ENCODE peak calls at places on chromosomes 6 and 20, in nine cellular contexts. One of them, this sample, is unnamed.

GRCh38 chr6:54366647-54367327 is 58.5 kb downstream of the TINAG start:
- DNase-seq in left ventricle myocardium superior: no peak
- DNase-seq in neuronal stem cell: no peak
- DNase-seq in stimulated activated naive CD4-positive, alpha-beta T cell treated with Interleukin-2 at 50 U/mL for 16 hours: no peak
- DNase-seq in activated gamma-delta T cell treated with Interleukin-2 at 50 U/mL for 16 hours: no peak
- DNase-seq in activated effector memory CD4-positive, alpha-beta T cell treated with anti-CD3 and anti-CD28 coated beads, Interleukin-2, amount 50 U/mL, for 16 hours: no peak
- DNase-seq in T-helper 9 cell: no peak
- DNase-seq in prostate gland: no peak
- DNase-seq in activated naive CD4-positive, alpha-beta T cell treated with anti-CD3 and anti-CD28 coated beads, Interleukin-2, amount 50 U/mL, for 72 hours: no peak
- DNase-seq in this sample: no peak

GRCh38 chr6:81731814-81732213 is 20.7 kb downstream of the TENT5A start:
- DNase-seq in left ventricle myocardium superior: no peak
- DNase-seq in neuronal stem cell: no peak
- DNase-seq in stimulated activated naive CD4-positive, alpha-beta T cell treated with Interleukin-2 at 50 U/mL for 16 hours: no peak
- DNase-seq in activated gamma-delta T cell treated with Interleukin-2 at 50 U/mL for 16 hours: no peak
- DNase-seq in activated effector memory CD4-positive, alpha-beta T cell treated with anti-CD3 and anti-CD28 coated beads, Interleukin-2, amount 50 U/mL, for 16 hours: no peak
- DNase-seq in T-helper 9 cell: no peak
- DNase-seq in prostate gland: no peak
- DNase-seq in activated naive CD4-positive, alpha-beta T cell treated with anti-CD3 and anti-CD28 coated beads, Interleukin-2, amount 50 U/mL, for 72 hours: no peak
- DNase-seq in this sample: no peak

GRCh38 chr20:62907377-62908317 is 18.7 kb downstream of the DIDO1 start:
- DNase-seq in left ventricle myocardium superior: no peak
- DNase-seq in neuronal stem cell: no peak
- DNase-seq in stimulated activated naive CD4-positive, alpha-beta T cell treated with Interleukin-2 at 50 U/mL for 16 hours: no peak
- DNase-seq in activated gamma-delta T cell treated with Interleukin-2 at 50 U/mL for 16 hours: no peak
- DNase-seq in activated effector memory CD4-positive, alpha-beta T cell treated with anti-CD3 and anti-CD28 coated beads, Interleukin-2, amount 50 U/mL, for 16 hours: no peak
- DNase-seq in T-helper 9 cell: no peak
- DNase-seq in prostate gland: no peak
- DNase-seq in activated naive CD4-positive, alpha-beta T cell treated with anti-CD3 and anti-CD28 coated beads, Interleukin-2, amount 50 U/mL, for 72 hours: no peak
- DNase-seq in this sample: no peak

GRCh38 chr6:6678811-6679210 is 90.3 kb downstream of the LY86 start:
- DNase-seq in left ventricle myocardium superior: no peak
- DNase-seq in neuronal stem cell: no peak
- DNase-seq in stimulated activated naive CD4-positive, alpha-beta T cell treated with Interleukin-2 at 50 U/mL for 16 hours: no peak
- DNase-seq in activated gamma-delta T cell treated with Interleukin-2 at 50 U/mL for 16 hours: no peak
- DNase-seq in activated effector memory CD4-positive, alpha-beta T cell treated with anti-CD3 and anti-CD28 coated beads, Interleukin-2, amount 50 U/mL, for 16 hours: no peak
- DNase-seq in T-helper 9 cell: no peak
- DNase-seq in prostate gland: no peak
- DNase-seq in activated naive CD4-positive, alpha-beta T cell treated with anti-CD3 and anti-CD28 coated beads, Interleukin-2, amount 50 U/mL, for 72 hours: no peak
- DNase-seq in this sample: no peak

GRCh38 chr6:68575765-68576439 is 59.2 kb upstream of the ADGRB3 start:
- DNase-seq in left ventricle myocardium superior: peak
- DNase-seq in neuronal stem cell: no peak
- DNase-seq in stimulated activated naive CD4-positive, alpha-beta T cell treated with Interleukin-2 at 50 U/mL for 16 hours: no peak
- DNase-seq in activated gamma-delta T cell treated with Interleukin-2 at 50 U/mL for 16 hours: no peak
- DNase-seq in activated effector memory CD4-positive, alpha-beta T cell treated with anti-CD3 and anti-CD28 coated beads, Interleukin-2, amount 50 U/mL, for 16 hours: no peak
- DNase-seq in T-helper 9 cell: no peak
- DNase-seq in prostate gland: no peak
- DNase-seq in activated naive CD4-positive, alpha-beta T cell treated with anti-CD3 and anti-CD28 coated beads, Interleukin-2, amount 50 U/mL, for 72 hours: no peak
- DNase-seq in this sample: no peak

GRCh38 chr6:103672169-103672568 is 1187.5 kb downstream of the HACE1 start:
- DNase-seq in left ventricle myocardium superior: no peak
- DNase-seq in neuronal stem cell: no peak
- DNase-seq in stimulated activated naive CD4-positive, alpha-beta T cell treated with Interleukin-2 at 50 U/mL for 16 hours: no peak
- DNase-seq in activated gamma-delta T cell treated with Interleukin-2 at 50 U/mL for 16 hours: no peak
- DNase-seq in activated effector memory CD4-positive, alpha-beta T cell treated with anti-CD3 and anti-CD28 coated beads, Interleukin-2, amount 50 U/mL, for 16 hours: no peak
- DNase-seq in T-helper 9 cell: no peak
- DNase-seq in prostate gland: no peak
- DNase-seq in activated naive CD4-positive, alpha-beta T cell treated with anti-CD3 and anti-CD28 coated beads, Interleukin-2, amount 50 U/mL, for 72 hours: no peak
- DNase-seq in this sample: no peak

GRCh38 chr20:46701556-46701955 is 7.9 kb upstream of the SLC2A10 start:
- DNase-seq in left ventricle myocardium superior: no peak
- DNase-seq in neuronal stem cell: no peak
- DNase-seq in stimulated activated naive CD4-positive, alpha-beta T cell treated with Interleukin-2 at 50 U/mL for 16 hours: no peak
- DNase-seq in activated gamma-delta T cell treated with Interleukin-2 at 50 U/mL for 16 hours: no peak
- DNase-seq in activated effector memory CD4-positive, alpha-beta T cell treated with anti-CD3 and anti-CD28 coated beads, Interleukin-2, amount 50 U/mL, for 16 hours: no peak
- DNase-seq in T-helper 9 cell: no peak
- DNase-seq in prostate gland: no peak
- DNase-seq in activated naive CD4-positive, alpha-beta T cell treated with anti-CD3 and anti-CD28 coated beads, Interleukin-2, amount 50 U/mL, for 72 hours: no peak
- DNase-seq in this sample: no peak

GRCh38 chr20:62776692-62777527 is 19.4 kb upstream of the MRGBP start:
- DNase-seq in left ventricle myocardium superior: no peak
- DNase-seq in neuronal stem cell: no peak
- DNase-seq in stimulated activated naive CD4-positive, alpha-beta T cell treated with Interleukin-2 at 50 U/mL for 16 hours: peak
- DNase-seq in activated gamma-delta T cell treated with Interleukin-2 at 50 U/mL for 16 hours: peak
- DNase-seq in activated effector memory CD4-positive, alpha-beta T cell treated with anti-CD3 and anti-CD28 coated beads, Interleukin-2, amount 50 U/mL, for 16 hours: peak
- DNase-seq in T-helper 9 cell: peak
- DNase-seq in prostate gland: no peak
- DNase-seq in activated naive CD4-positive, alpha-beta T cell treated with anti-CD3 and anti-CD28 coated beads, Interleukin-2, amount 50 U/mL, for 72 hours: peak
- DNase-seq in this sample: peak

GRCh38 chr6:17845598-17845997 is 138.9 kb upstream of the NUP153 start:
- DNase-seq in left ventricle myocardium superior: no peak
- DNase-seq in neuronal stem cell: no peak
- DNase-seq in stimulated activated naive CD4-positive, alpha-beta T cell treated with Interleukin-2 at 50 U/mL for 16 hours: no peak
- DNase-seq in activated gamma-delta T cell treated with Interleukin-2 at 50 U/mL for 16 hours: no peak
- DNase-seq in activated effector memory CD4-positive, alpha-beta T cell treated with anti-CD3 and anti-CD28 coated beads, Interleukin-2, amount 50 U/mL, for 16 hours: no peak
- DNase-seq in T-helper 9 cell: no peak
- DNase-seq in prostate gland: no peak
- DNase-seq in activated naive CD4-positive, alpha-beta T cell treated with anti-CD3 and anti-CD28 coated beads, Interleukin-2, amount 50 U/mL, for 72 hours: no peak
- DNase-seq in this sample: no peak

GRCh38 chr6:109979033-109979921 is 1.2 kb downstream of the GPR6 start:
- DNase-seq in left ventricle myocardium superior: no peak
- DNase-seq in neuronal stem cell: no peak
- DNase-seq in stimulated activated naive CD4-positive, alpha-beta T cell treated with Interleukin-2 at 50 U/mL for 16 hours: no peak
- DNase-seq in activated gamma-delta T cell treated with Interleukin-2 at 50 U/mL for 16 hours: no peak
- DNase-seq in activated effector memory CD4-positive, alpha-beta T cell treated with anti-CD3 and anti-CD28 coated beads, Interleukin-2, amount 50 U/mL, for 16 hours: no peak
- DNase-seq in T-helper 9 cell: no peak
- DNase-seq in prostate gland: no peak
- DNase-seq in activated naive CD4-positive, alpha-beta T cell treated with anti-CD3 and anti-CD28 coated beads, Interleukin-2, amount 50 U/mL, for 72 hours: no peak
- DNase-seq in this sample: no peak

GRCh38 chr6:33699739-33700138 is 11.8 kb downstream of the UQCC2 start:
- DNase-seq in left ventricle myocardium superior: no peak
- DNase-seq in neuronal stem cell: no peak
- DNase-seq in stimulated activated naive CD4-positive, alpha-beta T cell treated with Interleukin-2 at 50 U/mL for 16 hours: no peak
- DNase-seq in activated gamma-delta T cell treated with Interleukin-2 at 50 U/mL for 16 hours: no peak
- DNase-seq in activated effector memory CD4-positive, alpha-beta T cell treated with anti-CD3 and anti-CD28 coated beads, Interleukin-2, amount 50 U/mL, for 16 hours: no peak
- DNase-seq in T-helper 9 cell: no peak
- DNase-seq in prostate gland: no peak
- DNase-seq in activated naive CD4-positive, alpha-beta T cell treated with anti-CD3 and anti-CD28 coated beads, Interleukin-2, amount 50 U/mL, for 72 hours: no peak
- DNase-seq in this sample: no peak

GRCh38 chr6:130185658-130186057 is 37.1 kb downstream of the SAMD3 start:
- DNase-seq in left ventricle myocardium superior: no peak
- DNase-seq in neuronal stem cell: no peak
- DNase-seq in stimulated activated naive CD4-positive, alpha-beta T cell treated with Interleukin-2 at 50 U/mL for 16 hours: no peak
- DNase-seq in activated gamma-delta T cell treated with Interleukin-2 at 50 U/mL for 16 hours: no peak
- DNase-seq in activated effector memory CD4-positive, alpha-beta T cell treated with anti-CD3 and anti-CD28 coated beads, Interleukin-2, amount 50 U/mL, for 16 hours: no peak
- DNase-seq in T-helper 9 cell: no peak
- DNase-seq in prostate gland: no peak
- DNase-seq in activated naive CD4-positive, alpha-beta T cell treated with anti-CD3 and anti-CD28 coated beads, Interleukin-2, amount 50 U/mL, for 72 hours: no peak
- DNase-seq in this sample: no peak

GRCh38 chr6:44011350-44011925 is 115.8 kb downstream of the MRPL14 start:
- DNase-seq in left ventricle myocardium superior: no peak
- DNase-seq in neuronal stem cell: no peak
- DNase-seq in stimulated activated naive CD4-positive, alpha-beta T cell treated with Interleukin-2 at 50 U/mL for 16 hours: no peak
- DNase-seq in activated gamma-delta T cell treated with Interleukin-2 at 50 U/mL for 16 hours: no peak
- DNase-seq in activated effector memory CD4-positive, alpha-beta T cell treated with anti-CD3 and anti-CD28 coated beads, Interleukin-2, amount 50 U/mL, for 16 hours: peak
- DNase-seq in T-helper 9 cell: no peak
- DNase-seq in prostate gland: no peak
- DNase-seq in activated naive CD4-positive, alpha-beta T cell treated with anti-CD3 and anti-CD28 coated beads, Interleukin-2, amount 50 U/mL, for 72 hours: no peak
- DNase-seq in this sample: no peak

GRCh38 chr6:131602913-131603312 is 25.1 kb downstream of the MED23 start:
- DNase-seq in left ventricle myocardium superior: no peak
- DNase-seq in neuronal stem cell: no peak
- DNase-seq in stimulated activated naive CD4-positive, alpha-beta T cell treated with Interleukin-2 at 50 U/mL for 16 hours: no peak
- DNase-seq in activated gamma-delta T cell treated with Interleukin-2 at 50 U/mL for 16 hours: no peak
- DNase-seq in activated effector memory CD4-positive, alpha-beta T cell treated with anti-CD3 and anti-CD28 coated beads, Interleukin-2, amount 50 U/mL, for 16 hours: no peak
- DNase-seq in T-helper 9 cell: no peak
- DNase-seq in prostate gland: no peak
- DNase-seq in activated naive CD4-positive, alpha-beta T cell treated with anti-CD3 and anti-CD28 coated beads, Interleukin-2, amount 50 U/mL, for 72 hours: no peak
- DNase-seq in this sample: no peak

GRCh38 chr6:1600764-1601615 is 8.7 kb upstream of the FOXC1 start:
- DNase-seq in left ventricle myocardium superior: no peak
- DNase-seq in neuronal stem cell: no peak
- DNase-seq in stimulated activated naive CD4-positive, alpha-beta T cell treated with Interleukin-2 at 50 U/mL for 16 hours: no peak
- DNase-seq in activated gamma-delta T cell treated with Interleukin-2 at 50 U/mL for 16 hours: no peak
- DNase-seq in activated effector memory CD4-positive, alpha-beta T cell treated with anti-CD3 and anti-CD28 coated beads, Interleukin-2, amount 50 U/mL, for 16 hours: no peak
- DNase-seq in T-helper 9 cell: no peak
- DNase-seq in prostate gland: no peak
- DNase-seq in activated naive CD4-positive, alpha-beta T cell treated with anti-CD3 and anti-CD28 coated beads, Interleukin-2, amount 50 U/mL, for 72 hours: no peak
- DNase-seq in this sample: no peak

GRCh38 chr6:157840776-157841175 is 17.7 kb downstream of the SNX9 start:
- DNase-seq in left ventricle myocardium superior: no peak
- DNase-seq in neuronal stem cell: no peak
- DNase-seq in stimulated activated naive CD4-positive, alpha-beta T cell treated with Interleukin-2 at 50 U/mL for 16 hours: no peak
- DNase-seq in activated gamma-delta T cell treated with Interleukin-2 at 50 U/mL for 16 hours: no peak
- DNase-seq in activated effector memory CD4-positive, alpha-beta T cell treated with anti-CD3 and anti-CD28 coated beads, Interleukin-2, amount 50 U/mL, for 16 hours: no peak
- DNase-seq in T-helper 9 cell: no peak
- DNase-seq in prostate gland: no peak
- DNase-seq in activated naive CD4-positive, alpha-beta T cell treated with anti-CD3 and anti-CD28 coated beads, Interleukin-2, amount 50 U/mL, for 72 hours: no peak
- DNase-seq in this sample: no peak

GRCh38 chr20:10637062-10637559 is 36.7 kb downstream of the JAG1 start:
- DNase-seq in left ventricle myocardium superior: peak
- DNase-seq in neuronal stem cell: no peak
- DNase-seq in stimulated activated naive CD4-positive, alpha-beta T cell treated with Interleukin-2 at 50 U/mL for 16 hours: no peak
- DNase-seq in activated gamma-delta T cell treated with Interleukin-2 at 50 U/mL for 16 hours: no peak
- DNase-seq in activated effector memory CD4-positive, alpha-beta T cell treated with anti-CD3 and anti-CD28 coated beads, Interleukin-2, amount 50 U/mL, for 16 hours: no peak
- DNase-seq in T-helper 9 cell: no peak
- DNase-seq in prostate gland: no peak
- DNase-seq in activated naive CD4-positive, alpha-beta T cell treated with anti-CD3 and anti-CD28 coated beads, Interleukin-2, amount 50 U/mL, for 72 hours: no peak
- DNase-seq in this sample: no peak

GRCh38 chr6:152277826-152278247 is 359.3 kb downstream of the SYNE1 start:
- DNase-seq in left ventricle myocardium superior: peak
- DNase-seq in neuronal stem cell: no peak
- DNase-seq in stimulated activated naive CD4-positive, alpha-beta T cell treated with Interleukin-2 at 50 U/mL for 16 hours: no peak
- DNase-seq in activated gamma-delta T cell treated with Interleukin-2 at 50 U/mL for 16 hours: no peak
- DNase-seq in activated effector memory CD4-positive, alpha-beta T cell treated with anti-CD3 and anti-CD28 coated beads, Interleukin-2, amount 50 U/mL, for 16 hours: no peak
- DNase-seq in T-helper 9 cell: no peak
- DNase-seq in prostate gland: peak
- DNase-seq in activated naive CD4-positive, alpha-beta T cell treated with anti-CD3 and anti-CD28 coated beads, Interleukin-2, amount 50 U/mL, for 72 hours: no peak
- DNase-seq in this sample: no peak

GRCh38 chr6:139306582-139306981 is 14.8 kb upstream of the TXLNB start:
- DNase-seq in left ventricle myocardium superior: no peak
- DNase-seq in neuronal stem cell: no peak
- DNase-seq in stimulated activated naive CD4-positive, alpha-beta T cell treated with Interleukin-2 at 50 U/mL for 16 hours: no peak
- DNase-seq in activated gamma-delta T cell treated with Interleukin-2 at 50 U/mL for 16 hours: no peak
- DNase-seq in activated effector memory CD4-positive, alpha-beta T cell treated with anti-CD3 and anti-CD28 coated beads, Interleukin-2, amount 50 U/mL, for 16 hours: no peak
- DNase-seq in T-helper 9 cell: no peak
- DNase-seq in prostate gland: no peak
- DNase-seq in activated naive CD4-positive, alpha-beta T cell treated with anti-CD3 and anti-CD28 coated beads, Interleukin-2, amount 50 U/mL, for 72 hours: no peak
- DNase-seq in this sample: no peak

GRCh38 chr6:39819226-39819625 is 27.1 kb downstream of the DAAM2 start:
- DNase-seq in left ventricle myocardium superior: no peak
- DNase-seq in neuronal stem cell: no peak
- DNase-seq in stimulated activated naive CD4-positive, alpha-beta T cell treated with Interleukin-2 at 50 U/mL for 16 hours: no peak
- DNase-seq in activated gamma-delta T cell treated with Interleukin-2 at 50 U/mL for 16 hours: no peak
- DNase-seq in activated effector memory CD4-positive, alpha-beta T cell treated with anti-CD3 and anti-CD28 coated beads, Interleukin-2, amount 50 U/mL, for 16 hours: no peak
- DNase-seq in T-helper 9 cell: no peak
- DNase-seq in prostate gland: no peak
- DNase-seq in activated naive CD4-positive, alpha-beta T cell treated with anti-CD3 and anti-CD28 coated beads, Interleukin-2, amount 50 U/mL, for 72 hours: no peak
- DNase-seq in this sample: no peak

GRCh38 chr20:3778976-3779375 is 2.3 kb downstream of the SPEF1 start:
- DNase-seq in left ventricle myocardium superior: no peak
- DNase-seq in neuronal stem cell: no peak
- DNase-seq in stimulated activated naive CD4-positive, alpha-beta T cell treated with Interleukin-2 at 50 U/mL for 16 hours: no peak
- DNase-seq in activated gamma-delta T cell treated with Interleukin-2 at 50 U/mL for 16 hours: no peak
- DNase-seq in activated effector memory CD4-positive, alpha-beta T cell treated with anti-CD3 and anti-CD28 coated beads, Interleukin-2, amount 50 U/mL, for 16 hours: no peak
- DNase-seq in T-helper 9 cell: no peak
- DNase-seq in prostate gland: no peak
- DNase-seq in activated naive CD4-positive, alpha-beta T cell treated with anti-CD3 and anti-CD28 coated beads, Interleukin-2, amount 50 U/mL, for 72 hours: no peak
- DNase-seq in this sample: no peak

GRCh38 chr6:132399376-132400074 is 1.8 kb downstream of the MOXD1 start:
- DNase-seq in left ventricle myocardium superior: no peak
- DNase-seq in neuronal stem cell: no peak
- DNase-seq in stimulated activated naive CD4-positive, alpha-beta T cell treated with Interleukin-2 at 50 U/mL for 16 hours: no peak
- DNase-seq in activated gamma-delta T cell treated with Interleukin-2 at 50 U/mL for 16 hours: no peak
- DNase-seq in activated effector memory CD4-positive, alpha-beta T cell treated with anti-CD3 and anti-CD28 coated beads, Interleukin-2, amount 50 U/mL, for 16 hours: no peak
- DNase-seq in T-helper 9 cell: no peak
- DNase-seq in prostate gland: no peak
- DNase-seq in activated naive CD4-positive, alpha-beta T cell treated with anti-CD3 and anti-CD28 coated beads, Interleukin-2, amount 50 U/mL, for 72 hours: no peak
- DNase-seq in this sample: no peak

GRCh38 chr6:126076992-126077664 is 90.8 kb downstream of the TRMT11 start:
- DNase-seq in left ventricle myocardium superior: no peak
- DNase-seq in neuronal stem cell: no peak
- DNase-seq in stimulated activated naive CD4-positive, alpha-beta T cell treated with Interleukin-2 at 50 U/mL for 16 hours: no peak
- DNase-seq in activated gamma-delta T cell treated with Interleukin-2 at 50 U/mL for 16 hours: no peak
- DNase-seq in activated effector memory CD4-positive, alpha-beta T cell treated with anti-CD3 and anti-CD28 coated beads, Interleukin-2, amount 50 U/mL, for 16 hours: no peak
- DNase-seq in T-helper 9 cell: no peak
- DNase-seq in prostate gland: no peak
- DNase-seq in activated naive CD4-positive, alpha-beta T cell treated with anti-CD3 and anti-CD28 coated beads, Interleukin-2, amount 50 U/mL, for 72 hours: no peak
- DNase-seq in this sample: no peak

GRCh38 chr6:52555531-52556228 is 21.2 kb downstream of the TRAM2 start:
- DNase-seq in left ventricle myocardium superior: no peak
- DNase-seq in neuronal stem cell: no peak
- DNase-seq in stimulated activated naive CD4-positive, alpha-beta T cell treated with Interleukin-2 at 50 U/mL for 16 hours: no peak
- DNase-seq in activated gamma-delta T cell treated with Interleukin-2 at 50 U/mL for 16 hours: no peak
- DNase-seq in activated effector memory CD4-positive, alpha-beta T cell treated with anti-CD3 and anti-CD28 coated beads, Interleukin-2, amount 50 U/mL, for 16 hours: no peak
- DNase-seq in T-helper 9 cell: no peak
- DNase-seq in prostate gland: no peak
- DNase-seq in activated naive CD4-positive, alpha-beta T cell treated with anti-CD3 and anti-CD28 coated beads, Interleukin-2, amount 50 U/mL, for 72 hours: no peak
- DNase-seq in this sample: no peak

GRCh38 chr20:24850206-24850605 is 98.9 kb upstream of the CST7 start:
- DNase-seq in left ventricle myocardium superior: no peak
- DNase-seq in neuronal stem cell: no peak
- DNase-seq in stimulated activated naive CD4-positive, alpha-beta T cell treated with Interleukin-2 at 50 U/mL for 16 hours: no peak
- DNase-seq in activated gamma-delta T cell treated with Interleukin-2 at 50 U/mL for 16 hours: no peak
- DNase-seq in activated effector memory CD4-positive, alpha-beta T cell treated with anti-CD3 and anti-CD28 coated beads, Interleukin-2, amount 50 U/mL, for 16 hours: no peak
- DNase-seq in T-helper 9 cell: no peak
- DNase-seq in prostate gland: no peak
- DNase-seq in activated naive CD4-positive, alpha-beta T cell treated with anti-CD3 and anti-CD28 coated beads, Interleukin-2, amount 50 U/mL, for 72 hours: no peak
- DNase-seq in this sample: no peak

GRCh38 chr20:63501818-63502670 is 3.2 kb upstream of the EEF1A2 start:
- DNase-seq in left ventricle myocardium superior: peak
- DNase-seq in neuronal stem cell: no peak
- DNase-seq in stimulated activated naive CD4-positive, alpha-beta T cell treated with Interleukin-2 at 50 U/mL for 16 hours: no peak
- DNase-seq in activated gamma-delta T cell treated with Interleukin-2 at 50 U/mL for 16 hours: no peak
- DNase-seq in activated effector memory CD4-positive, alpha-beta T cell treated with anti-CD3 and anti-CD28 coated beads, Interleukin-2, amount 50 U/mL, for 16 hours: no peak
- DNase-seq in T-helper 9 cell: no peak
- DNase-seq in prostate gland: no peak
- DNase-seq in activated naive CD4-positive, alpha-beta T cell treated with anti-CD3 and anti-CD28 coated beads, Interleukin-2, amount 50 U/mL, for 72 hours: no peak
- DNase-seq in this sample: no peak

GRCh38 chr6:144373195-144373594 is 88.1 kb downstream of the UTRN start:
- DNase-seq in left ventricle myocardium superior: no peak
- DNase-seq in neuronal stem cell: no peak
- DNase-seq in stimulated activated naive CD4-positive, alpha-beta T cell treated with Interleukin-2 at 50 U/mL for 16 hours: no peak
- DNase-seq in activated gamma-delta T cell treated with Interleukin-2 at 50 U/mL for 16 hours: no peak
- DNase-seq in activated effector memory CD4-positive, alpha-beta T cell treated with anti-CD3 and anti-CD28 coated beads, Interleukin-2, amount 50 U/mL, for 16 hours: no peak
- DNase-seq in T-helper 9 cell: no peak
- DNase-seq in prostate gland: no peak
- DNase-seq in activated naive CD4-positive, alpha-beta T cell treated with anti-CD3 and anti-CD28 coated beads, Interleukin-2, amount 50 U/mL, for 72 hours: no peak
- DNase-seq in this sample: no peak

GRCh38 chr20:33433875-33434274 is 9.7 kb downstream of the SNTA1 start:
- DNase-seq in left ventricle myocardium superior: no peak
- DNase-seq in neuronal stem cell: no peak
- DNase-seq in stimulated activated naive CD4-positive, alpha-beta T cell treated with Interleukin-2 at 50 U/mL for 16 hours: no peak
- DNase-seq in activated gamma-delta T cell treated with Interleukin-2 at 50 U/mL for 16 hours: no peak
- DNase-seq in activated effector memory CD4-positive, alpha-beta T cell treated with anti-CD3 and anti-CD28 coated beads, Interleukin-2, amount 50 U/mL, for 16 hours: no peak
- DNase-seq in T-helper 9 cell: no peak
- DNase-seq in prostate gland: no peak
- DNase-seq in activated naive CD4-positive, alpha-beta T cell treated with anti-CD3 and anti-CD28 coated beads, Interleukin-2, amount 50 U/mL, for 72 hours: no peak
- DNase-seq in this sample: no peak

GRCh38 chr20:35319206-35320197 is 27.3 kb upstream of the FAM83C start:
- DNase-seq in left ventricle myocardium superior: no peak
- DNase-seq in neuronal stem cell: no peak
- DNase-seq in stimulated activated naive CD4-positive, alpha-beta T cell treated with Interleukin-2 at 50 U/mL for 16 hours: no peak
- DNase-seq in activated gamma-delta T cell treated with Interleukin-2 at 50 U/mL for 16 hours: no peak
- DNase-seq in activated effector memory CD4-positive, alpha-beta T cell treated with anti-CD3 and anti-CD28 coated beads, Interleukin-2, amount 50 U/mL, for 16 hours: no peak
- DNase-seq in T-helper 9 cell: no peak
- DNase-seq in prostate gland: no peak
- DNase-seq in activated naive CD4-positive, alpha-beta T cell treated with anti-CD3 and anti-CD28 coated beads, Interleukin-2, amount 50 U/mL, for 72 hours: no peak
- DNase-seq in this sample: no peak

GRCh38 chr6:128463942-128464341 is 56.5 kb downstream of the PTPRK start:
- DNase-seq in left ventricle myocardium superior: no peak
- DNase-seq in neuronal stem cell: no peak
- DNase-seq in stimulated activated naive CD4-positive, alpha-beta T cell treated with Interleukin-2 at 50 U/mL for 16 hours: no peak
- DNase-seq in activated gamma-delta T cell treated with Interleukin-2 at 50 U/mL for 16 hours: no peak
- DNase-seq in activated effector memory CD4-positive, alpha-beta T cell treated with anti-CD3 and anti-CD28 coated beads, Interleukin-2, amount 50 U/mL, for 16 hours: no peak
- DNase-seq in T-helper 9 cell: no peak
- DNase-seq in prostate gland: no peak
- DNase-seq in activated naive CD4-positive, alpha-beta T cell treated with anti-CD3 and anti-CD28 coated beads, Interleukin-2, amount 50 U/mL, for 72 hours: no peak
- DNase-seq in this sample: no peak

GRCh38 chr6:157861814-157862213 is 38.8 kb downstream of the SNX9 start:
- DNase-seq in left ventricle myocardium superior: no peak
- DNase-seq in neuronal stem cell: no peak
- DNase-seq in stimulated activated naive CD4-positive, alpha-beta T cell treated with Interleukin-2 at 50 U/mL for 16 hours: no peak
- DNase-seq in activated gamma-delta T cell treated with Interleukin-2 at 50 U/mL for 16 hours: no peak
- DNase-seq in activated effector memory CD4-positive, alpha-beta T cell treated with anti-CD3 and anti-CD28 coated beads, Interleukin-2, amount 50 U/mL, for 16 hours: no peak
- DNase-seq in T-helper 9 cell: no peak
- DNase-seq in prostate gland: no peak
- DNase-seq in activated naive CD4-positive, alpha-beta T cell treated with anti-CD3 and anti-CD28 coated beads, Interleukin-2, amount 50 U/mL, for 72 hours: no peak
- DNase-seq in this sample: no peak

This sample was measured in NK-92 treated with Interleukin-12 subunit alpha and Interleukin-12 subunit beta, amount 100 ng/mL, for 24 hours.